ENCODE peak calls at places on chromosomes 13 and 19, in nine cellular contexts. O is activated CD4-positive, alpha-beta T cell treated with anti-CD3 and anti-CD28 coated beads for 4 hours; F is fibroblast of lung; L is stimulated activated CD4-positive, alpha-beta T cell treated with anti-CD3 and anti-CD28 coated beads, TNF-alpha, amount 100 ng/mL, for 4 hours; H is uterus; X is GM20000; E is C1 segment of cervical spinal cord; U is AG08395; P is KBM-7. R is an unnamed sample.

GRCh38 chr13:24693862-24694471 is 13.8 kb downstream of the ATP12A start:
- DNase-seq in X (peak; percentile 81), U (peak; percentile 52), L (no peak), H (no peak), E (no peak), F (peak; percentile 26), P (peak; percentile 74), O (no peak), R (no peak)

GRCh38 chr13:31012285-31013024 is 80.0 kb downstream of the TEX26 start:
- DNase-seq in L (no peak), X (no peak), H (no peak), O (no peak), P (no peak), U (peak; percentile 60), F (no peak), E (no peak), R (no peak)

GRCh38 chr13:41631296-41631965 is 174.1 kb downstream of the RGCC start:
- DNase-seq in F (peak; percentile 56), L (no peak), E (no peak), U (no peak), H (no peak), X (no peak), O (no peak), P (no peak), R (no peak)

GRCh38 chr13:50449465-50449864 is 394.0 kb downstream of the DLEU7 start:
- DNase-seq in L (no peak), F (no peak), H (no peak), E (no peak), X (no peak), O (no peak), P (no peak), U (no peak), R (no peak)

GRCh38 chr13:52012512-52012836 is 276 bp downstream of the ALG11 start:
- DNase-seq in H (no peak), E (no peak), X (no peak), P (no peak), L (no peak), U (no peak), O (no peak), F (no peak), R (no peak)

GRCh38 chr19:39166571-39167391 is 30.0 kb upstream of the NCCRP1 start:
- DNase-seq in E (peak; percentile 10), H (peak; percentile 78), X (no peak), P (no peak), U (no peak), F (no peak), O (no peak), L (no peak), R (no peak)

GRCh38 chr19:51064534-51065220 is at the start of gene KLK13:
- DNase-seq in O (no peak), U (no peak), L (no peak), E (no peak), F (no peak), P (no peak), X (no peak), H (no peak), R (no peak)

GRCh38 chr13:46374710-46375109 is 12.3 kb downstream of the RUBCNL start:
- DNase-seq in O (no peak), P (peak; percentile 93), F (no peak), L (no peak), H (no peak), E (no peak), X (peak; percentile 32), U (no peak), R (no peak)

GRCh38 chr13:25371608-25372274 is at the start of gene ATP8A2:
- DNase-seq in F (peak; percentile 5), X (peak; percentile 44), E (no peak), L (no peak), H (no peak), O (no peak), P (no peak), U (no peak), R (no peak)

GRCh38 chr19:1441022-1441426 is 2.8 kb downstream of the RPS15 start:
- DNase-seq in F (no peak), X (no peak), H (peak; percentile 13), O (no peak), P (no peak), L (no peak), U (no peak), E (no peak), R (no peak)

GRCh38 chr13:112772539-112772909 is 82.7 kb downstream of the ATP11A start:
- DNase-seq in X (no peak), L (no peak), F (no peak), E (no peak), U (no peak), H (no peak), O (no peak), P (no peak), R (no peak)

GRCh38 chr13:35953537-35954206 is 177.5 kb downstream of the DCLK1 start:
- DNase-seq in X (no peak), P (peak; percentile 65), F (peak; percentile 88), E (peak; percentile 77), H (peak; percentile 92), L (no peak), U (peak; percentile 91), O (no peak), R (no peak)

GRCh38 chr13:51769455-51770127 is 34.4 kb downstream of the DHRS12 start:
- DNase-seq in E (peak; percentile 22), P (no peak), X (no peak), H (peak; percentile 86), L (no peak), U (no peak), F (no peak), O (no peak), R (no peak)

GRCh38 chr19:42313096-42313839 is at the start of gene TMEM145:
- DNase-seq in U (peak; percentile 79), O (no peak), E (no peak), P (peak; percentile 61), F (peak; percentile 59), H (no peak), L (no peak), X (peak; percentile 81), R (no peak)

GRCh38 chr13:71368301-71368700 is 498.7 kb downstream of the DACH1 start:
- DNase-seq in F (no peak), O (no peak), P (no peak), H (no peak), E (no peak), L (no peak), U (no peak), X (no peak), R (no peak)

GRCh38 chr13:28355046-28355821 is 139.7 kb downstream of the FLT1 start:
- DNase-seq in H (no peak), O (no peak), P (no peak), U (no peak), F (no peak), E (no peak), L (no peak), X (no peak), R (no peak)

GRCh38 chr13:51923983-51924539 is 62.3 kb downstream of the CCDC70 start:
- DNase-seq in E (no peak), O (no peak), F (no peak), P (peak; percentile 23), L (no peak), X (no peak), U (peak; percentile 6), H (no peak), R (no peak)

GRCh38 chr19:35116085-35116801 is 620 bp downstream of the FXYD3 start:
- DNase-seq in L (no peak), E (no peak), P (no peak), U (no peak), F (no peak), O (no peak), H (no peak), X (no peak), R (no peak)

GRCh38 chr13:110346661-110347067 is 39.6 kb downstream of the COL4A2 start:
- DNase-seq in L (no peak), U (no peak), F (no peak), E (no peak), X (no peak), P (no peak), O (no peak), H (no peak), R (no peak)

GRCh38 chr13:40383132-40383531 is 283.3 kb downstream of the FOXO1 start:
- DNase-seq in H (no peak), U (no peak), O (no peak), L (no peak), X (no peak), E (no peak), P (no peak), F (no peak), R (no peak)

GRCh38 chr13:51934461-51935087 is 72.8 kb downstream of the CCDC70 start:
- DNase-seq in U (no peak), L (no peak), P (no peak), E (no peak), X (no peak), H (no peak), F (no peak), O (no peak), R (no peak)

GRCh38 chr13:40485611-40486517 is 180.6 kb downstream of the FOXO1 start:
- DNase-seq in U (no peak), O (peak; percentile 59), F (no peak), X (peak; percentile 34), P (no peak), L (peak; percentile 55), E (no peak), H (no peak), R (peak; percentile 53)

GRCh38 chr13:29369060-29369743 is 226.3 kb downstream of the SLC7A1 start:
- DNase-seq in L (no peak), O (no peak), U (peak; percentile 33), F (peak; percentile 23), X (no peak), P (peak; percentile 46), E (no peak), H (no peak), R (no peak)

GRCh38 chr13:74870865-74871264 is 611.1 kb downstream of the TBC1D4 start:
- DNase-seq in X (no peak), F (peak; percentile 19), U (no peak), H (no peak), P (no peak), E (no peak), L (no peak), O (no peak), R (no peak)

GRCh38 chr13:111911754-111912452 is 155.0 kb upstream of the SOX1 start:
- DNase-seq in E (no peak), L (no peak), F (no peak), O (no peak), P (no peak), X (no peak), U (no peak), H (no peak), R (no peak)

GRCh38 chr13:76773695-76774094 is 112.5 kb downstream of the KCTD12 start:
- DNase-seq in F (no peak), H (no peak), U (no peak), E (no peak), L (no peak), P (no peak), O (no peak), X (no peak), R (no peak)

GRCh38 chr19:51652266-51652665 is 5.6 kb upstream of the SIGLEC14 start:
- DNase-seq in X (no peak), E (no peak), U (no peak), P (no peak), H (no peak), L (no peak), O (no peak), F (no peak), R (no peak)

GRCh38 chr19:10471909-10472308 is 31.2 kb downstream of the KEAP1 start:
- DNase-seq in O (no peak), E (no peak), X (no peak), L (no peak), F (peak; percentile 38), U (no peak), H (no peak), P (peak; percentile 50), R (no peak)

GRCh38 chr13:76799696-76800095 is 86.5 kb downstream of the KCTD12 start:
- DNase-seq in L (no peak), H (no peak), O (no peak), U (no peak), F (no peak), X (no peak), P (no peak), E (no peak), R (no peak)

GRCh38 chr13:25678398-25678797 is 306.6 kb downstream of the ATP8A2 start:
- DNase-seq in X (no peak), E (no peak), O (no peak), H (no peak), L (no peak), P (no peak), F (no peak), U (no peak), R (no peak)